ENCODE peak calls at places on chromosomes 12 and 14, in ten cellular contexts. O, V, F, D, Z, P, R, T, U and J are unnamed samples.
A peak's percentile ranks its signal among the peaks of the same experiment; 100 is the strongest.

GRCh38 chr14:81323621-81324400 is 76.3 kb downstream of the STON2 start:
- DNase-seq in O (no peak), V (no peak), F (no peak), D (no peak), Z (peak; percentile 77), P (peak; percentile 71), R (no peak), T (peak; percentile 8), U (no peak), J (peak; percentile 47)

GRCh38 chr12:106195638-106196037 is 52.2 kb downstream of the CKAP4 start:
- DNase-seq in O (no peak), V (peak; percentile 58), F (peak; percentile 93), D (peak; percentile 89), Z (no peak), P (no peak), R (no peak), T (no peak), U (peak; percentile 91), J (no peak)

GRCh38 chr14:62778310-62778709 is 266.9 kb downstream of the KCNH5 start:
- DNase-seq in O (no peak), V (no peak), F (no peak), D (no peak), Z (no peak), P (no peak), R (no peak), T (no peak), U (no peak), J (no peak)

GRCh38 chr14:92512807-92513203 is 776 bp upstream of the RIN3 start:
- DNase-seq in O (no peak), V (no peak), F (no peak), D (peak; percentile 14), Z (no peak), P (no peak), R (no peak), T (no peak), U (no peak), J (no peak)

GRCh38 chr14:33432407-33433023 is 493.8 kb downstream of the NPAS3 start:
- DNase-seq in O (peak; percentile 81), V (no peak), F (no peak), D (peak; percentile 37), Z (no peak), P (peak; percentile 29), R (no peak), T (no peak), U (peak; percentile 70), J (no peak)

GRCh38 chr12:124995200-124995961 is 1.9 kb downstream of the BRI3BP start:
- DNase-seq in O (peak; percentile 95), V (no peak), F (no peak), D (no peak), Z (peak; percentile 40), P (no peak), R (no peak), T (no peak), U (no peak), J (no peak)

GRCh38 chr12:85823436-85824179 is 12.6 kb downstream of the RASSF9 start:
- DNase-seq in O (no peak), V (no peak), F (no peak), D (peak; percentile 19), Z (no peak), P (no peak), R (no peak), T (no peak), U (peak; percentile 83), J (no peak)

GRCh38 chr14:57487771-57488170 is 5.9 kb downstream of the CCDC198 start:
- DNase-seq in O (no peak), V (no peak), F (no peak), D (no peak), Z (no peak), P (no peak), R (no peak), T (no peak), U (peak; percentile 63), J (no peak)

GRCh38 chr12:76028649-76029277 is 2.8 kb downstream of the PHLDA1 start:
- DNase-seq in O (peak; percentile 41), V (no peak), F (no peak), D (peak; percentile 48), Z (no peak), P (no peak), R (no peak), T (no peak), U (peak; percentile 32), J (no peak)

GRCh38 chr12:96981053-96981452 is 74.0 kb downstream of the NEDD1 start:
- DNase-seq in O (no peak), V (no peak), F (no peak), D (peak; percentile 55), Z (no peak), P (peak; percentile 11), R (no peak), T (no peak), U (peak; percentile 97), J (no peak)

GRCh38 chr12:85155791-85156190 is 119.6 kb downstream of the LRRIQ1 start:
- DNase-seq in O (peak; percentile 48), V (no peak), F (no peak), D (peak; percentile 43), Z (peak; percentile 69), P (peak; percentile 74), R (no peak), T (no peak), U (peak; percentile 31), J (no peak)

GRCh38 chr14:76768201-76768656 is 7.0 kb downstream of the VASH1 start:
- DNase-seq in O (no peak), V (peak; percentile 73), F (no peak), D (peak; percentile 79), Z (peak; percentile 84), P (no peak), R (peak; percentile 87), T (peak; percentile 45), U (no peak), J (peak; percentile 84)

GRCh38 chr12:22459872-22460490 is 84.4 kb downstream of the C2CD5 start:
- DNase-seq in O (peak; percentile 85), V (no peak), F (no peak), D (peak; percentile 59), Z (peak; percentile 91), P (peak; percentile 64), R (peak; percentile 45), T (peak; percentile 25), U (peak; percentile 78), J (no peak)

GRCh38 chr14:65566820-65567522 is 154.4 kb downstream of the FUT8 start:
- DNase-seq in O (no peak), V (no peak), F (no peak), D (no peak), Z (no peak), P (no peak), R (no peak), T (no peak), U (no peak), J (no peak)

GRCh38 chr14:74476107-74476506 is 17.0 kb downstream of the NPC2 start:
- DNase-seq in O (no peak), V (no peak), F (no peak), D (no peak), Z (no peak), P (no peak), R (no peak), T (no peak), U (no peak), J (no peak)
- H3K27ac ChIP-seq in O (no peak overlapping the region), V (peak overlapping the region; percentile 13), F (no peak overlapping the region), D (no peak overlapping the region), Z (no peak overlapping the region), P (no peak overlapping the region), R (no peak overlapping the region), T (no peak overlapping the region), U (peak overlapping the region; percentile 63), J (no peak overlapping the region)

DNA sequence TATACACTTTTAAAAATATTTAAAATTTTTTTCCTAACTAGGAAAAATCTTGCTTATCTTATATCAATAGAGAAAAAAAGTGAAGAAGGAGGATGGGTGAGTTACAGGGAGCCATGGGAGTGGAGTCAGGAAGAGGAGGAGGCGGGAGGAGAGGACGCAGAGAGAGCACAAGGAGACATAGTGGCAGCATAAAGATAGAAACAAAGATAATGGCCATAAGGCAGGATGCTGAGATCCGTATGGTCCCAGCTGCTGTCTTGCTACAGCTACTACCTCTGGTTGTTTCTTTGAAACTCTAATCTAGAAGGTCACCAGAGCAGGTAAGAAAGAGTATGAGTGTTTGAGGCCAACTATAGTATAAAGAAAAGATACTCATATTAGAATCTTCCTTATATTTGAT is 2.6 kb upstream of the SOX5 start:
- DNase-seq in O (no peak), V (no peak), F (no peak), D (no peak), Z (no peak), P (no peak), R (no peak), T (no peak), U (no peak), J (no peak)
- H3K4me3 ChIP-seq in O (no peak overlapping the region), V (no peak overlapping the region), F (no peak overlapping the region), D (no peak overlapping the region), Z (no peak overlapping the region), P (no peak overlapping the region), R (no peak overlapping the region), T (no peak overlapping the region), U (no peak overlapping the region), J (no peak overlapping the region)

GRCh38 chr14:103705158-103705523 is 10.1 kb downstream of the XRCC3 start:
- DNase-seq in O (no peak), V (peak; percentile 62), F (no peak), D (no peak), Z (no peak), P (no peak), R (no peak), T (peak; percentile 93), U (no peak), J (peak; percentile 89)

GRCh38 chr14:103703433-103704385 is 11.5 kb downstream of the XRCC3 start:
- DNase-seq in O (no peak), V (no peak), F (no peak), D (no peak), Z (no peak), P (no peak), R (no peak), T (no peak), U (no peak), J (no peak)

GRCh38 chr14:103705524-103706284 is 9.5 kb downstream of the XRCC3 start:
- DNase-seq in O (no peak), V (peak; percentile 24), F (no peak), D (no peak), Z (no peak), P (no peak), R (no peak), T (no peak), U (no peak), J (no peak)

GRCh38 chr14:103702497-103703432 is 12.5 kb downstream of the XRCC3 start:
- DNase-seq in O (no peak), V (no peak), F (no peak), D (no peak), Z (no peak), P (no peak), R (no peak), T (no peak), U (no peak), J (no peak)

GRCh38 chr14:103704708-103705107 is 10.5 kb downstream of the XRCC3 start:
- DNase-seq in O (no peak), V (no peak), F (no peak), D (no peak), Z (no peak), P (no peak), R (no peak), T (no peak), U (no peak), J (no peak)
- H3K27ac ChIP-seq in O (no peak overlapping the region), V (peak overlapping the region; percentile 73), F (no peak overlapping the region), D (no peak overlapping the region), Z (peak overlapping the region; percentile 50), P (no peak overlapping the region), R (no peak overlapping the region), T (no peak overlapping the region), U (no peak overlapping the region), J (peak overlapping the region; percentile 76)

DNA sequence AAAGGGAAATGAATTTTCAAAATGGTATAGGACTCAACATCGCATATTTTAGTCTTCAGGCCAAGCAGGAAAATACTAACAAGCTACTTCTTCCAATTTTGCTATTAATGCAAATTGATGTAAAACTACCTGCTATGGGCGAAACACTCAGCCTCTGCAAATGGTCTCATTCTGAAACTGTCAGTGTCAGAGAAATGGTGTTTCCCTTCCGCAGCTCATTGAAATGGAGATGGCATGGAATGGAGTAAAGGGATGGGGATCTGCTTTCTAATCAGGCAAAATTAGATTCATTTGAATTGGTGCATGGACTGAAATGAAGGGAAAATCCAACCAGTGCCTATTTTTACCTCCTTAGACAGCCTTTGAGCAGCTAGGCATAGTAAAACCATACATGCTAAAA is 80.4 kb upstream of the EEA1 start:
- DNase-seq in O (no peak), V (no peak), F (no peak), D (no peak), Z (no peak), P (no peak), R (no peak), T (no peak), U (no peak), J (no peak)
- H3K4me3 ChIP-seq in O (no peak overlapping the region), V (no peak overlapping the region), F (no peak overlapping the region), D (no peak overlapping the region), Z (no peak overlapping the region), P (no peak overlapping the region), R (no peak overlapping the region), T (no peak overlapping the region), U (no peak overlapping the region), J (no peak overlapping the region)